ENCODE peak calls at places on chromosomes 16 and 17, in four cellular contexts. Y is GM12878, L is H1, Q is HepG2. D is an unnamed sample.

GRCh38 chr16:1469693-1470201 is 5.1 kb downstream of the CLCN7 start:
- DNase-seq in Y (no peak), L (no peak), Q (no peak), D (no peak)

GRCh38 chr16:30941600-30942420 is 7.1 kb upstream of the ORAI3 start:
- DNase-seq in Y (no peak), L (no peak), Q (peak; percentile 80), D (peak; percentile 89)

GRCh38 chr16:73298562-73298961 is 250.6 kb upstream of the ZFHX3 start:
- DNase-seq in Y (no peak), L (no peak), Q (peak; percentile 9), D (no peak)

GRCh38 chr17:61155590-61156181 is 244.0 kb upstream of the TBX2 start:
- DNase-seq in Y (no peak), L (no peak), Q (no peak), D (no peak)

GRCh38 chr16:55933038-55933437 is 57.9 kb upstream of the CES5A start:
- DNase-seq in Y (no peak), L (no peak), Q (no peak), D (no peak)

GRCh38 chr16:60640038-60640437 is 1396.2 kb downstream of the CDH8 start:
- DNase-seq in Y (no peak), L (no peak), Q (no peak), D (no peak)

GRCh38 chr17:81741049-81741593 is 29.0 kb downstream of the SLC25A10 start:
- DNase-seq in Y (no peak), L (no peak), Q (no peak), D (no peak)

GRCh38 chr17:37133131-37133530 is 184.4 kb downstream of the AATF start:
- DNase-seq in Y (no peak), L (no peak), Q (no peak), D (no peak)

GRCh38 chr16:72858611-72859493 is 189.1 kb downstream of the ZFHX3 start:
- DNase-seq in Y (no peak), L (no peak), Q (no peak), D (no peak)

GRCh38 chr17:39623356-39623950 is 3.3 kb upstream of the PPP1R1B start:
- DNase-seq in Y (no peak), L (no peak), Q (peak; percentile 62), D (peak; percentile 79)

GRCh38 chr16:2981177-2981898 is 1.1 kb upstream of the PKMYT1 start:
- DNase-seq in Y (no peak), L (no peak), Q (peak; percentile 72), D (peak; percentile 58)

GRCh38 chr16:70803354-70803753 is 2.4 kb upstream of the VAC14 start:
- DNase-seq in Y (no peak), L (no peak), Q (no peak), D (no peak)

GRCh38 chr17:7445011-7445927 is at the start of gene CHRNB1:
- DNase-seq in Y (no peak), L (peak; percentile 80), Q (peak; percentile 85), D (peak; percentile 89)

GRCh38 chr16:72474511-72475123 is 302.7 kb upstream of the PMFBP1 start:
- DNase-seq in Y (no peak), L (no peak), Q (peak; percentile 61), D (no peak)

DNA sequence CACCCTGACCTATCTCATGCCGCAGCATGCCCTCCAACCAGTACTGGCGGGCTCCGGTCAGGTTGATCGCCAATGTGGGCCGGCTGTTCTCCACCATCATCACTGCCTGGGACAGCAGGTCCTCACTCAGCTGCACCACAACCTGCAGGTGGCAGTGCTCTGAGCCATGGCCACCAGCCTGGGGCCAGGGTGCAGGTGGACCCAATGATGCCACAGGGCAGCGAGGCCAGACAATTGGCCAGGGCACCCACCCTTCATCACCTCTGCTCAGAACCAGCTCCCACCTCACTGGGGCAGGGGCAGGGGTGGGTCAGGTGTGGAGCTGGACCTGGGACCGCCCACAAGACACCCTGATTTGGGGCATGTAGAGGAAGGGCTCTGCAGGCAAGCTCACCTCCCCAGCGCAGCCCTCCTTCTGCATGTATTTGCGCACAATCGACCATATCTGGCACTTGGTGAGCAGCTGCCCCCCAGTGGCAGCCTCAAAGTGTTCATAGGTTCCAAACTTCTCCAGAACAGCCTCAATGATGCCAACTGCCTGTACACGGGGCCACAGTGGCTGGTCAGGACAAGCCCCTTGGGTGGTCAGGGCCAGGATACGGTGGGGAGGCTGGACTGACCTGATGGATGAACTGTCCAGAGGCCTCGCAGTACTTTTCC is 4.2 kb downstream of the MATCAP1 start:
- DNase-seq in Y (no peak), L (no peak), Q (no peak), D (no peak)
- TF ChIP-seq GABPA in Y (no peak), L (no peak), Q (no peak), D (no peak)

GRCh38 chr17:79531191-79531590 is 79.7 kb downstream of the RBFOX3 start:
- DNase-seq in Y (no peak), L (no peak), Q (no peak), D (no peak)

GRCh38 chr17:79532107-79532790 is 78.6 kb downstream of the RBFOX3 start:
- DNase-seq in Y (no peak), L (no peak), Q (no peak), D (no peak)

GRCh38 chr17:79530361-79531105 is 80.3 kb downstream of the RBFOX3 start:
- DNase-seq in Y (no peak), L (no peak), Q (no peak), D (no peak)

GRCh38 chr17:79533116-79533515 is 77.7 kb downstream of the RBFOX3 start:
- DNase-seq in Y (no peak), L (no peak), Q (no peak), D (no peak)

DNA sequence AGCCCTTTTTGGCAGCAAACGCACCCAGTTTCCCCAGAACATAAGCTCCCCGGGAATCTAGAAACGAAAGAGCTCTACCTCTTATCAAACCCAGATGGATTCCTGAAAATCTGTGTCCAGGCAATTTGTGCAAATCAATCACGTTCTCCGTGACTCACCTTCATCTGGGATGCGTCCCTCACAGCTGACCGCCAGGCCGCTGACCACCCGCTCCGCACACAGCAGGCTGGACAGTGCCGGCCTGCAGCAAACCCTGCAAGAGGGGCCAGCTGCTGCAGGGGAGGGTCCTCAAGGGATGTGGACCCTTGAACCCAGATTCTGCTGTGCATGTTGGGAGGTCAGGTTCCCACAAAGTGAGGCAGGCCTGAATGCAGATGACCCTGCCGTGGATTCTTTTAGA is 79.2 kb downstream of the RBFOX3 start:
- DNase-seq in Y (no peak), L (no peak), Q (no peak), D (no peak)
- TF ChIP-seq ATF2 in Y (no peak), L (no peak), Q (no peak), D (no peak)

DNA sequence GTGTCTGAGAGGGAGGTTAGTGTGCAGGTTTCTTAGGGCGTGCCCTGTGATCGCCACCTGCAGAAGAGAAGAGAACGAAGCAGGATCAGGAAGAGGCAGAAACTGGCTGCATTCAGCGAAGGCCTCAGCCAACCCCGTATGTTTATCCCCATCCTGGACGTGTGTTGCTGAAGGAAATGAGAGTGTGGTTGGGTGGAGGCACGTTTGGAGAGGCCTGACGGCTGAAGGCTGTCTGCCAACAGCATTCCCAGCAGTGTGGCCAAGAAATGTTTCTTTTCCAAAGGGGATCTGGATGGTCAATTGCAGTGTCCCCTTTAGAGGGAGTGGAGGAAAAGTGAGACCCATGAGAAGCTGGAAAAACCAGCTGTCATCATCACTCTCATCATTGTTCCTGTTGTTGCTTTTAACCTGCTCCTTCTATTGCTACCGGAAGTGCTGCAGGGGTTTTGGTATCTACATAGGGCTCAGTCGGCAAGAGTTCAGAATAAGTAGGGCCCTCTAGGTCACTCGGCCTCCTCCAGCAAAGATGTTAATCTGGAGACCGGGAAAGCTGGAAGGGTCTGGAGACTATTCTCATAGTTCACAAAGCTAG is 46.5 kb upstream of the SLC47A1 start:
- DNase-seq in Y (no peak), L (no peak), Q (no peak), D (no peak)
- TF ChIP-seq GABPA in Y (no peak), L (no peak), Q (no peak), D (no peak)

GRCh38 chr17:70535986-70536385 is 366.7 kb downstream of the KCNJ2 start:
- DNase-seq in Y (no peak), L (no peak), Q (no peak), D (no peak)
- TF ChIP-seq ATF2 in Y (no peak), L (no peak), Q (no peak), D (no peak)

DNA sequence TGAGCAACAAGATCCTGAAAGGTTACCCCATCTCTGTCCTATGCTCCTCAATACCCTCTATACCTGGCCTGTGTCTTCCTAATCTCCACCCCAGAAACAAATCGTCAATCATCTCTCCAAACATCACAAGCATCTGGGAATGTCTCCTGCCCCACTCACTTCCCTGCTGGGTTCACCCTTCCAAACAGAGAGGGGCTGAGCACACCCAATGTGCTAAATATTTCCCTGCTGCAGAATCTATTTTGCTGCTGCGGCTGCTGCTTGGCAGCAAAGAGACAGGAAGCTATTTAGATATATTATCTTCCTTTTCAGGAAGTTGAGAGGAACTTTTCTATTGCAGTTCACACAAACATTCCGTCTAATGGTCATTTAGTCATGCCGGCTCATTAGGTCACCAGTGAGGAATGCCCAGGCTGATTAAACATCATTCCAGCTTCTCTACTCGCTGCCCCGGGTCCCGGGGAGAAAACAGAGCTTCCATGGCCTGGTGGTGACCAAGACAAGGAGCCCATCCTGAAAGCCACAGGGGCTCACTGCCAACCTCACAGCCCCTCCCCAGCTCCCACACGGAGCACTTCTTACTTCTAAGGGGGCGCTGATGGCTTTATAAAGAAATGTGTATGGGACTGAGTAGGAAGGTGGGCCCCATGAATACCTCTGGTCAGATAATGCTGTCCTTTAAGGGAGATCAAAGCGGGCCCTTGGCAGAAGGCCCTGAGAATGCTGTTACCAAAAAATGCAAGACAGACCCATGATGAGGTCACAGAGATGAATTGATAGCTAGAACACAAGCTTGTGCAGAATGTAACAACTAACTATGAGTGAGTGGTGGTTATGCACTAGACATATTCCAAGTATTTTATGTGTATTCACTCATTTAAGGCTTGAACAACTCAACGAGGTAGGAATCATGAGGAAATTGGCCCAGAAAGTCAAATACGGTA is 218.3 kb downstream of the SOX9 start:
- DNase-seq in Y (no peak), L (no peak), Q (peak; percentile 97), D (no peak)
- TF ChIP-seq GABPA in Y (no peak), L (no peak), Q (peak; percentile 59), D (no peak)

GRCh38 chr17:17942846-17943245 is 29.4 kb downstream of the TOM1L2 start:
- DNase-seq in Y (no peak), L (no peak), Q (no peak), D (no peak)
- TF ChIP-seq ATF2 in Y (no peak), L (no peak), Q (no peak), D (no peak)

GRCh38 chr17:72790194-72790593 is 302.3 kb downstream of the SLC39A11 start:
- DNase-seq in Y (no peak), L (no peak), Q (no peak), D (no peak)

GRCh38 chr17:72792771-72793170 is 299.7 kb downstream of the SLC39A11 start:
- DNase-seq in Y (no peak), L (no peak), Q (no peak), D (no peak)

GRCh38 chr17:72797142-72797541 is 295.3 kb downstream of the SLC39A11 start:
- DNase-seq in Y (no peak), L (no peak), Q (no peak), D (no peak)

GRCh38 chr17:72794152-72794551 is 298.3 kb downstream of the SLC39A11 start:
- DNase-seq in Y (no peak), L (no peak), Q (no peak), D (no peak)

GRCh38 chr17:72795941-72796340 is 296.5 kb downstream of the SLC39A11 start:
- DNase-seq in Y (no peak), L (no peak), Q (no peak), D (no peak)
- TF ChIP-seq GABPA in Y (no peak), L (no peak), Q (no peak), D (no peak)

GRCh38 chr16:4693956-4694663 is 748 bp downstream of the NUDT16L1 start:
- DNase-seq in Y (no peak), L (no peak), Q (no peak), D (peak; percentile 55)
- TF ChIP-seq ATF2 in Y (no peak), L (no peak), Q (no peak), D (no peak)

GRCh38 chr16:57318240-57318970 is 33.9 kb upstream of the PLLP start:
- DNase-seq in Y (no peak), L (no peak), Q (no peak), D (no peak)
- TF ChIP-seq GABPA in Y (no peak), L (no peak), Q (no peak), D (no peak)

D was measured in K562.